ENCODE peak calls at places on chromosomes 6 and 20, in five cellular contexts. One of them, this sample, is unnamed.

GRCh38 chr6:26296857-26297648 is 67.9 kb upstream of the BTN3A2 start:
- DNase-seq in fibroblast of the aortic adventitia: peak; percentile 23
- DNase-seq in left ventricle myocardium inferior: no peak
- DNase-seq in brain microvascular endothelial cell: peak; percentile 55
- DNase-seq in AG10803: no peak
- DNase-seq in this sample: no peak

GRCh38 chr6:41677430-41678045 is 39.3 kb downstream of the MDFI start:
- DNase-seq in fibroblast of the aortic adventitia: no peak
- DNase-seq in left ventricle myocardium inferior: no peak
- DNase-seq in brain microvascular endothelial cell: no peak
- DNase-seq in AG10803: no peak
- DNase-seq in this sample: no peak

GRCh38 chr6:125773387-125774341 is 17.1 kb upstream of the NCOA7 start:
- DNase-seq in fibroblast of the aortic adventitia: peak; percentile 53
- DNase-seq in left ventricle myocardium inferior: no peak
- DNase-seq in brain microvascular endothelial cell: no peak
- DNase-seq in AG10803: peak; percentile 66
- DNase-seq in this sample: no peak

GRCh38 chr20:50726955-50727791 is 4.2 kb upstream of the PARD6B start:
- DNase-seq in fibroblast of the aortic adventitia: no peak
- DNase-seq in left ventricle myocardium inferior: no peak
- DNase-seq in brain microvascular endothelial cell: no peak
- DNase-seq in AG10803: no peak
- DNase-seq in this sample: no peak

GRCh38 chr6:3456794-3457709 is at the start of gene SLC22A23:
- DNase-seq in fibroblast of the aortic adventitia: no peak
- DNase-seq in left ventricle myocardium inferior: peak; percentile 65
- DNase-seq in brain microvascular endothelial cell: no peak
- DNase-seq in AG10803: peak; percentile 24
- DNase-seq in this sample: peak; percentile 92

GRCh38 chr6:142414462-142414861 is 112.7 kb downstream of the ADGRG6 start:
- DNase-seq in fibroblast of the aortic adventitia: no peak
- DNase-seq in left ventricle myocardium inferior: no peak
- DNase-seq in brain microvascular endothelial cell: no peak
- DNase-seq in AG10803: no peak
- DNase-seq in this sample: no peak

GRCh38 chr20:19531446-19531845 is 226.6 kb upstream of the RIN2 start:
- DNase-seq in fibroblast of the aortic adventitia: no peak
- DNase-seq in left ventricle myocardium inferior: no peak
- DNase-seq in brain microvascular endothelial cell: no peak
- DNase-seq in AG10803: no peak
- DNase-seq in this sample: no peak

GRCh38 chr6:105900120-105900937 is 185.8 kb upstream of the PRDM1 start:
- DNase-seq in fibroblast of the aortic adventitia: peak; percentile 85
- DNase-seq in left ventricle myocardium inferior: no peak
- DNase-seq in brain microvascular endothelial cell: peak; percentile 18
- DNase-seq in AG10803: peak; percentile 91
- DNase-seq in this sample: no peak

GRCh38 chr6:125533710-125534397 is 215.6 kb upstream of the HEY2 start:
- DNase-seq in fibroblast of the aortic adventitia: no peak
- DNase-seq in left ventricle myocardium inferior: no peak
- DNase-seq in brain microvascular endothelial cell: no peak
- DNase-seq in AG10803: no peak
- DNase-seq in this sample: no peak

GRCh38 chr6:145350928-145351327 is 384.4 kb downstream of the EPM2A start:
- DNase-seq in fibroblast of the aortic adventitia: no peak
- DNase-seq in left ventricle myocardium inferior: no peak
- DNase-seq in brain microvascular endothelial cell: no peak
- DNase-seq in AG10803: no peak
- DNase-seq in this sample: no peak

GRCh38 chr6:16228709-16229665 is 9.4 kb upstream of the GMPR start:
- DNase-seq in fibroblast of the aortic adventitia: peak; percentile 20
- DNase-seq in left ventricle myocardium inferior: no peak
- DNase-seq in brain microvascular endothelial cell: no peak
- DNase-seq in AG10803: no peak
- DNase-seq in this sample: no peak

GRCh38 chr6:81767163-81768000 is 14.9 kb upstream of the TENT5A start:
- DNase-seq in fibroblast of the aortic adventitia: peak; percentile 80
- DNase-seq in left ventricle myocardium inferior: no peak
- DNase-seq in brain microvascular endothelial cell: peak; percentile 24
- DNase-seq in AG10803: peak; percentile 92
- DNase-seq in this sample: no peak

GRCh38 chr6:99064769-99065168 is 117.0 kb upstream of the FBXL4 start:
- DNase-seq in fibroblast of the aortic adventitia: no peak
- DNase-seq in left ventricle myocardium inferior: no peak
- DNase-seq in brain microvascular endothelial cell: no peak
- DNase-seq in AG10803: no peak
- DNase-seq in this sample: no peak

GRCh38 chr20:23436681-23437080 is 2.8 kb upstream of the CSTL1 start:
- DNase-seq in fibroblast of the aortic adventitia: no peak
- DNase-seq in left ventricle myocardium inferior: no peak
- DNase-seq in brain microvascular endothelial cell: peak; percentile 33
- DNase-seq in AG10803: no peak
- DNase-seq in this sample: peak; percentile 6

GRCh38 chr6:47567586-47567985 is 90.0 kb downstream of the CD2AP start:
- DNase-seq in fibroblast of the aortic adventitia: no peak
- DNase-seq in left ventricle myocardium inferior: no peak
- DNase-seq in brain microvascular endothelial cell: no peak
- DNase-seq in AG10803: no peak
- DNase-seq in this sample: no peak

GRCh38 chr6:160789263-160790027 is 87.4 kb downstream of the PLG start:
- DNase-seq in fibroblast of the aortic adventitia: no peak
- DNase-seq in left ventricle myocardium inferior: no peak
- DNase-seq in brain microvascular endothelial cell: no peak
- DNase-seq in AG10803: no peak
- DNase-seq in this sample: no peak

GRCh38 chr6:160791459-160791858 is 89.4 kb downstream of the PLG start:
- DNase-seq in fibroblast of the aortic adventitia: no peak
- DNase-seq in left ventricle myocardium inferior: no peak
- DNase-seq in brain microvascular endothelial cell: no peak
- DNase-seq in AG10803: no peak
- DNase-seq in this sample: no peak

GRCh38 chr6:160791981-160792418 is 90.0 kb downstream of the PLG start:
- DNase-seq in fibroblast of the aortic adventitia: no peak
- DNase-seq in left ventricle myocardium inferior: no peak
- DNase-seq in brain microvascular endothelial cell: no peak
- DNase-seq in AG10803: no peak
- DNase-seq in this sample: no peak

GRCh38 chr6:160788806-160789205 is 86.8 kb downstream of the PLG start:
- DNase-seq in fibroblast of the aortic adventitia: no peak
- DNase-seq in left ventricle myocardium inferior: no peak
- DNase-seq in brain microvascular endothelial cell: no peak
- DNase-seq in AG10803: no peak
- DNase-seq in this sample: no peak

DNA sequence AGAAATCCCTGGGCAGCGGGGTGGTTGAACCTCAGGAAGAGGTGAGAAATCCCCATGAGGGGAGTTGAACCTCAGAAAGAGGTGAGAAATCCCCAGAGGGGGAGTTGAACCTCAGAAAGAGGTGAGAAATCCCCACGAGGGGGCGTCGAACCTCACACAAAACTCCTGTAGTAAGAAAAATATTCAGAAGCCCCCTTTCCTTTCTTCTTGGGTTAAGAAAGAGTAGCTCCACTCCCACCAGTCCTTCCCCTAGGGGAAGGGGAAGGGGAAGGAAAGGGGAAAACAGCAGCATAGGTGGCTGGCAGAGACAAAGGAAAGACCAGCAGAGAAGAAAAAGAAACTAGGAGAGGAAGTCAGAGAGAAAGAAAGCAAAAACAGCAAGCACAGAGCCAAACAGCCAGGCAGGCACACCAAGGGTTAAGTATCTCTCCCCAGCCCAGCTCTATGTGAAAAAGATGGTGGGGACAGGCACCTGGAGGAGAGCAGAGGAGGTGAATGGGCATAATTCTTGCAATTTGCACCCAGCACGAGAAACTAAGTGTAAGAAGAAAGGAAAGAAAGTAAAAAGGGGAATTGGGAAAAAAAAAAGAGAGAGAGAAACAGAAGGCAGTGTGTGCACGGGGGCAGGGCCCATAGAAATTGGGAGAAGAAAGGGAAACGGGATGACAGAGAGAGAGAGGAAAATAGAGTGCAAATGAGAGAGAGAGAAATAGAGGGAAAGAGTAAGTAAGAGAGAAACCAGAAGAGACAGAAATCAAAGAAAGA is 88.2 kb downstream of the PLG start:
- DNase-seq in fibroblast of the aortic adventitia: no peak
- DNase-seq in left ventricle myocardium inferior: no peak
- DNase-seq in brain microvascular endothelial cell: no peak
- DNase-seq in AG10803: peak; percentile 11
- DNase-seq in this sample: no peak
- TF ChIP-seq CTCF in fibroblast of the aortic adventitia: no peak
- TF ChIP-seq CTCF in left ventricle myocardium inferior: no peak
- TF ChIP-seq CTCF in brain microvascular endothelial cell: no peak
- TF ChIP-seq CTCF in AG10803: no peak
- TF ChIP-seq CTCF in this sample: no peak

GRCh38 chr6:5425797-5426196 is 164.5 kb downstream of the FARS2 start:
- DNase-seq in fibroblast of the aortic adventitia: no peak
- DNase-seq in left ventricle myocardium inferior: no peak
- DNase-seq in brain microvascular endothelial cell: no peak
- DNase-seq in AG10803: no peak
- DNase-seq in this sample: no peak

GRCh38 chr6:5425267-5425666 is 164.0 kb downstream of the FARS2 start:
- DNase-seq in fibroblast of the aortic adventitia: no peak
- DNase-seq in left ventricle myocardium inferior: no peak
- DNase-seq in brain microvascular endothelial cell: no peak
- DNase-seq in AG10803: no peak
- DNase-seq in this sample: no peak

GRCh38 chr6:5423251-5423650 is 161.9 kb downstream of the FARS2 start:
- DNase-seq in fibroblast of the aortic adventitia: no peak
- DNase-seq in left ventricle myocardium inferior: no peak
- DNase-seq in brain microvascular endothelial cell: no peak
- DNase-seq in AG10803: no peak
- DNase-seq in this sample: no peak

DNA sequence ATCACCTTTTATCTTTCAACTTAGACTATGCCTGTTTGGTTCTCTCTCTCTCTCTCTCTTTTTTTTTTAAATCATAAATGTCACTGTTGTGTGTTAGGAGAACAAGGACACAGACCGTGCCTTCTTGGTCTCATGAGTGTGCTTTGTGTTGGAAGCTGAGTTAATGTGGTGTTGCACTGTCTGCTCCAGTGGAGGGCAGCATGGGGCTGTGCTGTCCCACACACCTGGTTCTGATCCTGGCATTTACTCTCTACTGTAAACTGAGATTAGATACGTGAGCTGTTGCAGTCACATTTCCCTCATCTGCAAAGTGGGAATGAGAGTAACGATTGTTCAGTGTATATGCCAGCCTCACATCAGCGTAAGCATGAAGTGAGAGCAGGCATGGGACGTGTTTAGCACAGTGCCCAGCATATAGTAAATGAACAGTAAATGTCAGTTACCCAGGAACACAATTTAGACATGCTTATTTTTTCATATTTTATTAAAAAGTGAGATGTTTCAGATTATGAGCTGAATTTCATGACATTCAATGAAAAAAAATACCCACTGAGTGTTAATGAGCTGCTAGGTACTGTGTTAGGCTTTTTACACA is 161.1 kb downstream of the FARS2 start:
- DNase-seq in fibroblast of the aortic adventitia: peak; percentile 43
- DNase-seq in left ventricle myocardium inferior: no peak
- DNase-seq in brain microvascular endothelial cell: peak; percentile 47
- DNase-seq in AG10803: peak; percentile 54
- DNase-seq in this sample: peak; percentile 13
- TF ChIP-seq CTCF in fibroblast of the aortic adventitia: peak; percentile 70
- TF ChIP-seq CTCF in left ventricle myocardium inferior: peak; percentile 55
- TF ChIP-seq CTCF in brain microvascular endothelial cell: peak; percentile 89
- TF ChIP-seq CTCF in AG10803: peak; percentile 87
- TF ChIP-seq CTCF in this sample: peak; percentile 38

GRCh38 chr20:53753880-53754459 is 160.3 kb upstream of the ZNF217 start:
- DNase-seq in fibroblast of the aortic adventitia: no peak
- DNase-seq in left ventricle myocardium inferior: no peak
- DNase-seq in brain microvascular endothelial cell: no peak
- DNase-seq in AG10803: no peak
- DNase-seq in this sample: no peak

GRCh38 chr20:53757472-53757913 is 163.9 kb upstream of the ZNF217 start:
- DNase-seq in fibroblast of the aortic adventitia: no peak
- DNase-seq in left ventricle myocardium inferior: no peak
- DNase-seq in brain microvascular endothelial cell: no peak
- DNase-seq in AG10803: no peak
- DNase-seq in this sample: no peak

GRCh38 chr20:53752583-53752970 is 158.9 kb upstream of the ZNF217 start:
- DNase-seq in fibroblast of the aortic adventitia: no peak
- DNase-seq in left ventricle myocardium inferior: no peak
- DNase-seq in brain microvascular endothelial cell: no peak
- DNase-seq in AG10803: no peak
- DNase-seq in this sample: no peak

GRCh38 chr20:53752971-53753879 is 159.6 kb upstream of the ZNF217 start:
- DNase-seq in fibroblast of the aortic adventitia: no peak
- DNase-seq in left ventricle myocardium inferior: no peak
- DNase-seq in brain microvascular endothelial cell: no peak
- DNase-seq in AG10803: no peak
- DNase-seq in this sample: no peak

DNA sequence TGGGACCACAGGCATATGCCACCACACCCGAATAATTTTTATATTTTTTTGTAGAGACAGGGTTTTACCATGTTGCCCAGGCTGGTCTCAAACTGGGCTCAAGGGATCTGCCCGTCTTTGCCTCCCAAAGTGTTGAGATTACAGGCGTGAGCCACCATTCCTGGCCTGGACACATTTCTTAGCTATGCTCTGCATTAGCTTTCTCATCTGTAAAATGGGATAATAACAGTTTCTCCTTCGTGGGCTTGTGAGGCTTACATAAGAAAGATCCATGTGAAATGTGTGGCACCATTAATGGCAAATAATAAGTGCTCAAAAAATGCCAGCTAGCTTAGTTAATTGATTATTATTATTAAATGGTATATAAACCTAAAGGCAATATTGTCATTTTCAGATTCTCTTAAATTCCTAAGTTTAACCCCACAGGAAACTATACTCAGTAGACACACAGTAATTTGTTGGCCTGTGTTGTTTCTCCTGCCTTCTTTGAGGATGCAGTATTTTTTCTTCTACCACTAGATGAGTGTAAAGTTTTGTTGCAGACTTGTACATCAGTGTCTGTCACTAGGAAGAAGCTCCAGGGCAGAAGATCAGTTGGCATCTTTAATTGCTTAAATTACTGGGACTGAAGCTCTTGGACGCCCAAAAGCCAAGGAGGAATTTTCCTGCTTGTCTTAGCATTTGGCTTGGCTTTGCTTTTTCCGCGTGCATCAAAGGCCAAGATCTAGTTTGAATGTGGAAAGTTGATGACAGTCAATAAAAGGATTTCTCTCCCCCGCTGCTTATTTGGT is 162.3 kb upstream of the ZNF217 start:
- DNase-seq in fibroblast of the aortic adventitia: no peak
- DNase-seq in left ventricle myocardium inferior: no peak
- DNase-seq in brain microvascular endothelial cell: no peak
- DNase-seq in AG10803: no peak
- DNase-seq in this sample: no peak
- TF ChIP-seq CTCF in fibroblast of the aortic adventitia: no peak
- TF ChIP-seq CTCF in left ventricle myocardium inferior: no peak
- TF ChIP-seq CTCF in brain microvascular endothelial cell: no peak
- TF ChIP-seq CTCF in AG10803: no peak
- TF ChIP-seq CTCF in this sample: no peak

GRCh38 chr6:122576888-122577287 is 33.3 kb upstream of the PKIB start:
- DNase-seq in fibroblast of the aortic adventitia: no peak
- DNase-seq in left ventricle myocardium inferior: no peak
- DNase-seq in brain microvascular endothelial cell: no peak
- DNase-seq in AG10803: no peak
- DNase-seq in this sample: no peak

GRCh38 chr6:122578961-122579360 is 31.2 kb upstream of the PKIB start:
- DNase-seq in fibroblast of the aortic adventitia: no peak
- DNase-seq in left ventricle myocardium inferior: no peak
- DNase-seq in brain microvascular endothelial cell: no peak
- DNase-seq in AG10803: no peak
- DNase-seq in this sample: no peak

GRCh38 chr6:122580731-122581130 is 29.5 kb upstream of the PKIB start:
- DNase-seq in fibroblast of the aortic adventitia: no peak
- DNase-seq in left ventricle myocardium inferior: no peak
- DNase-seq in brain microvascular endothelial cell: no peak
- DNase-seq in AG10803: no peak
- DNase-seq in this sample: no peak
- TF ChIP-seq CTCF in fibroblast of the aortic adventitia: no peak
- TF ChIP-seq CTCF in left ventricle myocardium inferior: no peak
- TF ChIP-seq CTCF in brain microvascular endothelial cell: peak; percentile 36
- TF ChIP-seq CTCF in AG10803: no peak
- TF ChIP-seq CTCF in this sample: no peak